ENCODE peak calls at places on chromosomes 4 and X, in four cellular contexts. L is K562, X is ovary, Y is GM12878. C is an unnamed sample. For H3K36me3, the result is how much of the 10 kb centered on the place peaks cover.

GRCh38 chr4:61549356-61549755 is 349.2 kb downstream of the ADGRL3 start:
- DNase-seq in L (no peak), X (no peak), Y (no peak), C (no peak)

GRCh38 chr4:176840166-176840565 is 47.4 kb upstream of the VEGFC start:
- DNase-seq in L (no peak), X (no peak), Y (no peak), C (no peak)

GRCh38 chrX:107470971-107471370 is 21.5 kb downstream of the FRMPD3 start:
- DNase-seq in L (no peak), X (no peak), Y (no peak), C (no peak)

GRCh38 chr4:110620352-110621327 is 2.2 kb downstream of the PITX2 start:
- DNase-seq in L (no peak), X (no peak), Y (no peak), C (no peak)

GRCh38 chrX:113962338-113962737 is 621.5 kb upstream of the HTR2C start:
- DNase-seq in L (no peak), X (no peak), Y (no peak), C (no peak)

GRCh38 chr4:73446336-73446938 is 10.4 kb downstream of the AFP start:
- DNase-seq in L (peak), X (no peak), Y (no peak), C (no peak)

GRCh38 chr4:162116085-162116784 is 47.6 kb downstream of the FSTL5 start:
- DNase-seq in L (no peak), X (no peak), Y (no peak), C (no peak)

GRCh38 chrX:47749185-47749967 is 87.3 kb upstream of the ZNF81 start:
- DNase-seq in L (no peak), X (peak), Y (no peak), C (no peak)

GRCh38 chr4:77193511-77194236 is 36.7 kb downstream of the CCNG2 start:
- DNase-seq in L (peak), X (no peak), Y (peak), C (peak)

GRCh38 chr4:64581422-64581821 is 172.2 kb upstream of the TECRL start:
- DNase-seq in L (no peak), X (no peak), Y (no peak), C (no peak)

GRCh38 chr4:108159845-108160244 is 8.9 kb downstream of the LEF1 start:
- DNase-seq in L (no peak), X (no peak), Y (no peak), C (no peak)

GRCh38 chr4:107519057-107519456 is 201.0 kb downstream of the PAPSS1 start:
- DNase-seq in L (no peak), X (no peak), Y (no peak), C (no peak)

GRCh38 chrX:55169782-55170181 is 50.4 kb upstream of the PAGE5 start:
- DNase-seq in L (no peak), X (no peak), Y (no peak), C (no peak)

GRCh38 chr4:81845761-81846160 is 374.1 kb upstream of the RASGEF1B start:
- DNase-seq in L (no peak), X (no peak), Y (no peak), C (no peak)

GRCh38 chrX:131577999-131578734 is 34.3 kb downstream of the OR13H1 start:
- DNase-seq in L (no peak), X (no peak), Y (no peak), C (no peak)

DNA sequence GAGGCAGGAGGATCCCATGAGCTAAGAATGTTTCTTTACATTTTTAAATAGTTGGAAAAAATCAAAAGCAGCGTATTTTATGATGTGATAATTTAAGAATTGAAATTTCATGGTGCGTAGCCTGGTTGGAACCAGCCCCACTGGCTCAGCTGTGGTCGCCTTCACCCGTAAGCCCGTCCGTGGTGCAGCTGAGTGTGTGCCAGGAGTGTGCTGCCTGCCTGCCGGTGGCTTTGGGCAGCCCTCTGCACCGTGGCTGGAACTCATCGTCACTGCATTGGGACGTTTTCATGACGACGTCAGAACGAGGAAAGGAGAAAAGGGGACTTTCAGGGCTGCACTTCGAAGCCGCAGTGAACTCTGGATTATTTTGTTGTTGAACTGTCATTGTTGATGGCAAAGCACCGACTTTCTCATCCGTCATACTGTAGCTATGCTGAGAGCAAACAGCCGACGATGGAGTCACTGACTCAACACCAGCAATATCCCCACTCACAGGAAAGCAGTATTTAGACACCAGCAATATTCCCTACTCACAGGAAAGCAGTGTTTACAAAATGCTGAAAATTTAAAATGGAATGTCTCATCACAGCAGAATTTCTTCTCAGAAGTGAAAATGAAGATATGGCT is 35.1 kb downstream of the PCGF3 start:
- DNase-seq in L (no peak), X (no peak), Y (no peak), C (no peak)
- H3K36me3 ChIP-seq in L (under half), X (under half), Y (under half), C (under half)

DNA sequence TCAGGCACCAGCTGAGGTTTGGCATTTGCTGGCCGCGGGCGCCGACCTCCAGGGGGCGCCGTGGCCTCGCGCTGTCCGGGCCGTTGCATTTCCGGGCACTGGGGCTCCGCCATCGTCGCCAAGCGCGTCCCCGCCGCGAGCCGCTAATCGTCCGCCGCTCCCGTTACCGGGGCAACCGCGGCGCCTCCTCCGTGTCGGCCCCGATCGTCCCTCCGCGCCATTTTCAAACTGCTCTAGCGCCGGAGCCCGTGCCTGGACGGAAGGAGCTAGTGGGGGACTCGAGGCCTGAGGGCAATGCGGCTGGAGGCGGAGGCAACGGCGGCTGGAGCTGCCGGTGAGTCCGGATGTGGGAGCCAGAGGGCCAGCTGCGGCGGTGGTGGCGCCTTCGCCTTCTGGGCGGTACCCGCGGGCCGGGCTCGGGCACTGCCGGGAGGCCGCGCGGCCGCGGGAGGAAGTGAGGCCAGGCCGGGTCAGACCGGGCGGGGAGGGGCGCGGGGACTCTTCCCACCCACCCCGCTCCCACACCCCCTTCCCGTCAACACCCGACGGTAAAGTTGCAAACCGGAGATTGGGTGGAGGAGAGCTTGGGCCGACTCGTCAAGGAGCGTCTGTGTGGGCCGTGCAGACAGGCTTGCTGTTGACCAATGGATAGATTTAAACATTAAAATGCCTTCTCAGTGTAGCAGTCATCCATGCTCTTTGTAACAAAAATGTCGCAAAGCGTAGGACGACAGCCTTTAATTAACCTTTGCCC is at the start of gene CEP135:
- DNase-seq in L (peak), X (peak), Y (peak), C (peak)
- TF ChIP-seq POLR2A in L (peak), X (no peak), Y (peak), C (no peak)

GRCh38 chr4:17812801-17813200 is 2.0 kb downstream of the NCAPG start:
- DNase-seq in L (no peak), X (no peak), Y (no peak), C (no peak)
- H3K36me3 ChIP-seq in L (half or more), X (under half), Y (under half), C (under half)

DNA sequence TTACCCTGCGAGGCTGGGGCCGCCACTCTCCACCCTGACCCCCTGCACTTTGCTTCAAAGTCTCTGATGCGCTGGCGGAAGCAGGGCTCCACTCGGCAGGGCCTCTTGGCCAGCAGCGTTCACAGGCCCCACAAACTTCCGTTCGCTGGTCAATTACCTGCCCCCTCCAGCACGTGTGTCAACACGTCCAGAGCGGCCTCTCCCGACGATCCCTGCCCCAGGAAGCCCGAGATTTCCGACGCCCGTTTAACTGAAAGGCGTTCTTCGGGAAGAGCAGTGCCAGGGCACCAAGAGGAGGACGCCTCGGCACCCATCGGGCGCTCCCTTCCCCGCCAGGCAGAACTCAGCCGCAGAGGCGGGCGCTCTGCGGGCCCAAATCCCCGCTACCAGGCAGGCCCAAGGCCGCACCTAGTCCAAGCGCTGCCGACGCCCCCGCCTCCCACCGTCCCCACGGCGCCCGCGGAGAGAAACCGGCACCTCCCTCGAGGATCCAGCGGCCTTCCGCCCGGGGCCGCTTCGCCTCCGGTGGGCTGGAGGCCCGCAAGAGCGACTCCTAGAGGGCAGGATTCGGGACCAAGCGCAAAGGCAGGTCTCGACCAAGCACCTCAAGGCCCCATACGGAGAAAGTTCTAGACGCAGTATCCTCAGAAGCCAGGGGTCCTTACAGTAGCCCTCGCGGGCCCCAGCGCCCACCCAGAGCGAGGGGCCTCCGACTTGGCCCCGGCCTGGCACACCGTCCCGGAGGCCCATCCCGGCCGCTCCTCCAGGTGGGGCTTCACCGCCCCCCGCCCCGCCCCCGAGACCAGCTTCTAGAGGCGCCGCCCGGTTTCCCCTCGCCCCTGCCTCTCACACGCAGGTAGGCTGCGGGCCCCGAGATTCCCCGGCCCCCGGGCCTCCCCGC is 586 bp downstream of the BCAP31 start:
- DNase-seq in L (peak), X (peak), Y (no peak), C (peak)
- TF ChIP-seq POLR2A in L (no peak), X (no peak), Y (peak), C (no peak)

DNA sequence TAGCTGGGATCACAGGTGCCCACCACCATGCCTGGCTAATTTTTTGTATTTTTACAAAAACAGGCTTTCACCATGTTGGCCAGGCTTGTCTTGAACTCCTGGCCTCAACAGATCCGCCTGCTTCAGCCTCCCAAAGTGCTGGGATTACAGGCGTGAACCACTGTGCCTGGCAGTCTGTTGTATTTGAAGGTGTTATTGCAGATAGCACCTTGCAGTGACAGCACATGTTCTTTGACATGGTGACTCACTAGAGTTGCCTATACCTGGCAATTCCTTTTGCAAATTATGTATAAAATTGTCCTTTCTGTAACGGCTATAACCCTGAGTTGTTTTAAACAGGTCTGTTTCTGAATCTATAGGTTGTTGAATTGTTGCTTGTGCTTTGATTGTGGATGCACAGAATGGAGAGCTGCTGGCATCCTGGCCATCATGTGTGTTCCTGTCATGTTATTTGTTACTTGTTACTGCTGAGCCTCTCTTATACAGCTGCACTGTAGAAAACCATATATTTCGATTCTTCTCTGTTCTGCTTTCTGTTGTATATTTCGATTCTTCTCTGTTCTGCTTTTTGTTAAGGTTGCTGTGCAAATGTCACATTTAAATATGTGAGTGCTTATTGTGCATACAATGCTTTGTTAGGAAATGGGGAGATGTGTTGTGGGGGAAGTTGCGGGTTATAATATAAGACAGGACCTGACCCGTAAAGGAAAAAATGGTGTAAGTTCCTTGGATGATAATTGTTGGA is 8.1 kb downstream of the OGT start:
- DNase-seq in L (no peak), X (no peak), Y (no peak), C (no peak)
- H3K36me3 ChIP-seq in L (half or more), X (under half), Y (under half), C (under half)

GRCh38 chrX:18886344-18887161 is 97.4 kb downstream of the PHKA2 start:
- DNase-seq in L (peak), X (peak), Y (peak), C (peak)
- TF ChIP-seq POLR2A in L (no peak), X (no peak), Y (peak), C (no peak)

DNA sequence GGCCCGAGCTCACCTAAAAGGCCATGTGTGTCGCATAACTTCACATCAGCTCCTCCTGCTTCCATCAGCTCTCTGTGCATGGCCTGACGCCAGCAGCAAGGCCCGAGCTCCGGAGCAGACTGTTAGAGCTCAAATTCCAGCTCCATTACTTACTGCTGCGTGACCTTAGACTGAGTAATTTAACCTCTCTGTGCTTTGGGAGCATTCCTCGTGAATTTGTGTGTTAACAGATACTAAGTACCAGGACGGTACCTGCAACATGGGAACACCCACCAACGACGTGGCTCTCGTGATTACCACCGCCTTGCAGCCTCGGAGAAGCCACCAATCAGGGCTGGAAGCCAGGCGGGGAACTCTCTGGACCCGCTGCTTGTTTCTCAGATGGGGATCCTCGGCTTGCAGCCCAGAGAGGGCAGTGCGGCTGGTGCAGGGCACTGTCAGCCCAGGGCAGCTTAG is 12.9 kb downstream of the LETM1 start:
- DNase-seq in L (no peak), X (no peak), Y (no peak), C (peak)
- H3K36me3 ChIP-seq in L (half or more), X (under half), Y (under half), C (under half)

C was measured in thyroid gland.